ENCODE peak calls at places on chromosomes 11 and 22, in seven cellular contexts. B, E, G, J, Y, R and M are unnamed samples. For H3K4me1, the result is how much of the 10 kb centered on the place peaks cover.

GRCh38 chr11:11691296-11692141 is 69.7 kb upstream of the GALNT18 start:
- DNase-seq in B (no peak), E (no peak), G (no peak), J (no peak), Y (no peak), R (no peak), M (no peak)

GRCh38 chr11:119790476-119790875 is 61.5 kb upstream of the NECTIN1 start:
- DNase-seq in B (no peak), E (no peak), G (no peak), J (no peak), Y (no peak), R (no peak), M (no peak)

GRCh38 chr22:39471421-39472141 is 14.8 kb downstream of the MGAT3 start:
- DNase-seq in B (no peak), E (no peak), G (peak), J (peak), Y (peak), R (no peak), M (peak)

GRCh38 chr22:21624120-21624879 is 5.5 kb downstream of the YDJC start:
- DNase-seq in B (peak), E (peak), G (peak), J (peak), Y (peak), R (no peak), M (no peak)

GRCh38 chr11:125036933-125037332 is 26.2 kb upstream of the SLC37A2 start:
- DNase-seq in B (no peak), E (no peak), G (no peak), J (peak), Y (no peak), R (no peak), M (no peak)

GRCh38 chr11:6544921-6545850 is 48.1 kb downstream of the DNHD1 start:
- DNase-seq in B (no peak), E (no peak), G (no peak), J (peak), Y (no peak), R (peak), M (no peak)

GRCh38 chr22:43159484-43160178 is 8.3 kb downstream of the TSPO start:
- DNase-seq in B (no peak), E (peak), G (no peak), J (no peak), Y (peak), R (peak), M (no peak)

GRCh38 chr11:93344855-93345333 is 14.4 kb downstream of the DEUP1 start:
- DNase-seq in B (no peak), E (no peak), G (no peak), J (no peak), Y (no peak), R (no peak), M (no peak)

GRCh38 chr11:78420796-78421209 is 3.2 kb upstream of the GAB2 start:
- DNase-seq in B (peak), E (no peak), G (peak), J (peak), Y (peak), R (peak), M (peak)

DNA sequence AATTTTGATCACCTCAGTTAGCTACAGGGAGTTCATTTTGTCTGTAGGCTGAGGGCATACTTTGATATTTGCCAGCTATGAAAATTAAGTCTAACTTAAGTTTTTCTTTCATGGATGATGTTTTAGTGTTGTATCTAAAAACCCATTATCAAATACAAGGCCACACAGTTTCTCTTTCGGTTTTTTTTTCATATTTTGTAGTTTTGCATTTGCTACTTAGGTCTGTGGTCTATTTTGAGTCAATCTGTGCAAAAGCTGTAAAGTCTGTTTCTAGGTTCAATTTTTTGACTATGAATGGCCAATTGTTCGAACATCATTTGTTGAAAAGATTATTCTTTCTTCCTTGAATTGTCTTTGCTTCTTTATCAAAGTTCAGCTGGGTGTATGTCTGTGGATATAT is 895.6 kb upstream of the ANO3 start:
- DNase-seq in B (no peak), E (no peak), G (no peak), J (no peak), Y (no peak), R (no peak), M (no peak)
- H3K4me1 ChIP-seq in B (under half), E (under half), G (under half), J (under half), Y (under half), R (under half), M (under half)

GRCh38 chr11:12693485-12694181 is 19.4 kb downstream of the TEAD1 start:
- DNase-seq in B (peak), E (peak), G (peak), J (peak), Y (peak), R (peak), M (peak)
- TF ChIP-seq POLR2A in B (no peak), E (peak), G (peak), J (peak), Y (no peak), R (no peak), M (no peak)

GRCh38 chr11:64376071-64376470 is 17.1 kb downstream of the RPS6KA4 start:
- DNase-seq in B (no peak), E (no peak), G (no peak), J (no peak), Y (no peak), R (no peak), M (no peak)
- H3K4me1 ChIP-seq in B (under half), E (under half), G (under half), J (under half), Y (under half), R (under half), M (under half)

GRCh38 chr11:86261328-86261727 is 16.8 kb downstream of the EED start:
- DNase-seq in B (no peak), E (no peak), G (no peak), J (no peak), Y (no peak), R (no peak), M (no peak)
- TF ChIP-seq POLR2A in B (no peak), E (no peak), G (no peak), J (no peak), Y (no peak), R (no peak), M (no peak)

DNA sequence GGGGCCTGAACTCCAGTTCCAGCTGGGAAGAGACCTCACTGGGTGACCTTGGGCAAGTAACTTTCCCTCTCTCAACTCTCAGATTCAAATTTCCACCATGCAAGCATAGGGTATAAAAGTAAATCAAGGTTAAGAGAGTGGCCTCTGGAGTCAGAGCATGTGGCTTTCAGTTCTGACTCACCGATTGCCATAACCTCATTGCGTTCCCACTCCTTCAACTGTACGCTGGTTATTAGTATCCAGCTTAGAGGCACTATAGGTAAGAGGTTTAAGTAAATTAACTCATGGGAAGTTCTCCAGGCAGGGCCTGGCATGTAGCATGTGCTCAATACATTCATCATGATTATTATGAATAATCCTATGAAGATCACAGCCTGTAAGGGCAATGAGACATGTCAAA is 88.3 kb downstream of the FBXO7 start:
- DNase-seq in B (no peak), E (no peak), G (no peak), J (no peak), Y (no peak), R (no peak), M (no peak)
- H3K4me1 ChIP-seq in B (under half), E (under half), G (under half), J (under half), Y (under half), R (under half), M (under half)

DNA sequence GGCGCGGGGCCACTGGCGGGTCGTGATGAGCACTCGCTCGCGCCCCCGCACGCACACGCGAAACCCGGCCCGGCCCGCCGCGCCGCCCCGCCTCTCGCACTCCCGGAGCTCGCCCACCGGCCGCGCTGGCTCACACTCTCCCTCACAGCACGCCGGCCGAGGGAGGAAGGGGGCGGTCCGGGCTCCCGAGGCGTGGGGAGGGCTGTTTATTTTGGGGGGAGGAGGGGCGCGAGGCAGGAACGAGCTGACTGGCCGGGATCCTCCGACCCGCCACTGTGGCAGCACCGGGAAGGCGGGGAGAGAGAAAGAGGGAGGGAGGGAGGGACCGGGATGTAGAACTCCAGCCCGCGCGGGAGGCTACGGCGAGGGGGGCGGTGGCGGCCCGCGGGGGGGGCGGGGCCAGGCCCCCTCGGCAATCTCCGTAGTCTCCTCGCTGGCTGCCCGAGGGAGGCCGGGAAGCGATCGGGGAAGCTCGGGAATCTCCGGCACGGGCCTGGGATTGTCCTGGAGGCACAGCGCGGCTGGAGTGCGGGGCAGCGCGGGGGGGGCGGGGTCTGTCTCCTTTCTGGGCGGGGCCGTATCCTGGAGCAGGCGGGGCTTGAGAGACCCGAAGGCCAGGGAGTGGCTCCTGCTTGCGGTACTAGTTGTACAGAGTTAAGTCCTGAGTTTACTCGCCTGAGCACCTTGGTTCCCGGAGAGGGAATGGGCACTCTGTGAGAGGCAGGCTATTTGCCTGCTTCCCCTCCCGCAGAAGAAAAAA is at the start of gene RBFOX2:
- DNase-seq in B (peak), E (peak), G (peak), J (peak), Y (peak), R (peak), M (peak)
- TF ChIP-seq POLR2A in B (no peak), E (peak), G (peak), J (peak), Y (peak), R (peak), M (peak)

DNA sequence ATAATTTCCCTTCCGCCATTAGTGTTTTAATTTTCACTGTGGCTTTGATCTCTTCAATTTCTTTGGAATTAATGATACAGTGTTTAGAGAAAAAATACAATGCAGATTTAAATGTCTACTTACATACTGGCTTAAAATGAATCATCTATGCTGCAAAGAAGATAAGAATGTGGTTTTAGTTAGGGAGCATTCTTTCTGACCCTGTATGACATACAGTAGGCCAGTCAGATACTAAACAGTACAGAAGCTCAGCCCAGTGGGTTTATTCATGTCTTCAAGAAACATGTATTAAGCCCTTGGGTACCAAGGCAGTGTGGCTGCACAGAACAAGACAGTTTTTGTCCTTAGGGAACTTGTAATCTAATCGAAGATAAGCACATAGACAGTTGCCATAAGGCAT is 268.8 kb downstream of the DDX10 start:
- DNase-seq in B (no peak), E (no peak), G (no peak), J (peak), Y (no peak), R (no peak), M (no peak)
- H3K4me1 ChIP-seq in B (under half), E (under half), G (under half), J (under half), Y (under half), R (under half), M (under half)

DNA sequence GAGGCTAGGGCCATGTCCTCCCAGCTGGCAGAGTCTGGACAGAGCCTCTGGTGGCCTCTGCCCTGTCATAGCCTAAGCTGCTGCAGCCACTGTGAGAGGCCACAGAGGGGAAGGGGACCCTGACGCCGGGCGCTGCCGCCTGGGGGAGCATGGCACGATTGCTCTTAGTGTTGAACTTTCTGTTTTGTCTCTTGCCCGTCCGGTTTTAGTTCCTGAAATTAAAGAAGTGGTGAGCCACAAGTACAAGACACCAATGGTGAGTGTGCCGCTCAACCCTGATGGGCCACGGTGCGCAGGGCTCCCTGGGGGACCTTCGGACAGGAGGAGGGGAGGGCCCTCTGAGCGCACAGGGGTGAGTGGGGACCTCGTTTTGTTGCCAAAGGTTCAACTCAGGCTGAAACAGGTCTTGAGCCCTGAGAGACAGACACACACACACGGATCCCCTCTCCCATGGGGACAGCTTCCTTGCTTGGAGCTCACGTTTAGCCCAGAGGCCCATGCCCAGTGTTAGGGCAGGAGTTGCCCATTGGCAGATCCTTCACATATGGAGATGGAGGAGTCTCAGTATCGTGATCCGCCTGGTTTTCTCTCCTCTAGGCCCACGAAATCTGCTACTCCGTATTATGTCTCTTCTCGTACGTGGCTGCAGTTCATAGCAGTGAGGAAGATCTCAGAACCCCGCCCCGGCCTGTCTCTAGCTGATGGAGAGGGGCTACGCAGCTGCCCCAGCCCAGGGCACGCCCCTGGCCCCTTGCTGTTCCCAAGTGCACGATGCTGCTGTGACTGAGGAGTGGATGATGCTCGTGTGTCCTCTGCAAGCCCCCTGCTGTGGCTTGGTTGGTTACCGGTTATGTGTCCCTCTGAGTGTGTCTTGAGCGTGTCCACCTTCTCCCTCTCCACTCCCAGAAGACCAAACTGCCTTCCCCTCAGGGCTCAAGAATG is 23.8 kb downstream of the MYBPC3 start:
- DNase-seq in B (no peak), E (no peak), G (peak), J (no peak), Y (no peak), R (no peak), M (peak)
- TF ChIP-seq POLR2A in B (no peak), E (no peak), G (no peak), J (no peak), Y (no peak), R (no peak), M (no peak)

DNA sequence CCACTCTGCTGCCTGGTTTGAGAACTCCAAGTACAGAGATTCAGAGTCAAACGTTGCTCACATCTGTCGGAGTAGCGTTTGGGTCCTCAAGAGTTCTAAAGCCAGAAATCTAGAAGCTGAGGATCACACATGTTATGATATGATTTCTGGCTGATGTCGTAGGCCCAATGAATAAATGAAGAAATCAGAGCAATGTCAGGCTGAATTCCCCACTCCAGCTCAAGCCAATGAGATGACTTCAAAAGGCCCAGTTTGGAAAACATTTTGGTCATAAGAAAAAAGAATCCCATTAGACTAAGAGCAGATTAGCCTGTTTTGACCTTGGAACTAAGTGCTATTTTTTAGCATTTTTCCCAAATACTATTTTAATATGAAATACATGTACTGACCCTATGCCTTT is 106.7 kb downstream of the ETS1 start:
- DNase-seq in B (no peak), E (no peak), G (no peak), J (no peak), Y (no peak), R (no peak), M (no peak)
- H3K4me1 ChIP-seq in B (under half), E (under half), G (half or more), J (under half), Y (under half), R (under half), M (under half)

GRCh38 chr11:18404062-18404461 is 8.1 kb upstream of the LDHC start:
- DNase-seq in B (no peak), E (no peak), G (no peak), J (no peak), Y (no peak), R (no peak), M (no peak)
- TF ChIP-seq POLR2A in B (no peak), E (no peak), G (no peak), J (no peak), Y (no peak), R (no peak), M (no peak)